ENCODE peak calls at places on chromosomes 12 and 14, in nine cellular contexts. G, L, V, K, H, Q, R, D and F are unnamed samples.

GRCh38 chr12:114682920-114683708 is 861 bp downstream of the TBX3 start:
- DNase-seq in G (peak; percentile 28), L (no peak), D (peak; percentile 55), V (no peak), H (no peak), K (no peak), R (no peak), Q (no peak), F (no peak)

GRCh38 chr12:106140223-106140986 is 1.7 kb upstream of the NUAK1 start:
- DNase-seq in K (peak; percentile 44), G (no peak), L (no peak), R (no peak), Q (no peak), H (no peak), V (no peak), D (no peak), F (no peak)

GRCh38 chr12:121248611-121249010 is 38.7 kb downstream of the P2RX4 start:
- DNase-seq in Q (no peak), D (no peak), H (no peak), K (no peak), G (no peak), V (no peak), R (no peak), L (no peak), F (no peak)

GRCh38 chr14:103527408-103528157 is 1.4 kb upstream of the TRMT61A start:
- DNase-seq in Q (no peak), D (no peak), L (no peak), R (no peak), G (no peak), K (no peak), V (no peak), H (no peak), F (no peak)

GRCh38 chr12:98997899-98998298 is 352.8 kb downstream of the APAF1 start:
- DNase-seq in R (no peak), H (no peak), L (no peak), K (no peak), G (no peak), D (no peak), Q (no peak), V (no peak), F (no peak)

GRCh38 chr12:23014749-23015148 is 389.8 kb downstream of the ETNK1 start:
- DNase-seq in H (no peak), G (no peak), K (no peak), V (no peak), D (no peak), L (no peak), R (no peak), Q (no peak), F (no peak)

GRCh38 chr14:35533357-35534129 is 421 bp upstream of the INSM2 start:
- DNase-seq in R (peak; percentile 83), V (peak; percentile 79), K (no peak), G (peak; percentile 71), D (no peak), L (no peak), H (peak; percentile 49), Q (peak; percentile 78), F (peak; percentile 51)

GRCh38 chr14:28661171-28661772 is 105.3 kb upstream of the FOXG1 start:
- DNase-seq in R (no peak), G (no peak), Q (no peak), D (no peak), L (no peak), H (no peak), V (no peak), K (no peak), F (no peak)

GRCh38 chr14:99605299-99605961 is 1.4 kb upstream of the CCDC85C start:
- DNase-seq in L (peak; percentile 75), G (peak; percentile 64), D (peak; percentile 60), Q (peak; percentile 79), H (peak; percentile 59), V (peak; percentile 91), K (peak; percentile 67), R (peak; percentile 84), F (peak; percentile 68)

GRCh38 chr14:103803661-103804060 is 43.7 kb downstream of the PPP1R13B start:
- DNase-seq in R (no peak), V (no peak), G (no peak), L (no peak), H (no peak), D (no peak), K (no peak), Q (no peak), F (no peak)

GRCh38 chr12:65508281-65509035 is 230.0 kb downstream of the MSRB3 start:
- DNase-seq in K (no peak), Q (no peak), D (no peak), L (no peak), V (no peak), G (no peak), H (no peak), R (no peak), F (no peak)

GRCh38 chr12:47818701-47819543 is 781 bp downstream of the HDAC7 start:
- DNase-seq in L (no peak), H (peak; percentile 81), K (peak; percentile 65), D (peak; percentile 75), Q (peak; percentile 59), R (peak; percentile 83), G (peak; percentile 79), V (peak; percentile 69), F (peak; percentile 71)

GRCh38 chr12:11607313-11608081 is 42.0 kb upstream of the ETV6 start:
- DNase-seq in Q (no peak), L (no peak), G (peak; percentile 26), K (no peak), V (no peak), D (no peak), R (no peak), H (no peak), F (no peak)

GRCh38 chr14:91418387-91419043 is 895 bp upstream of the CCDC88C start:
- DNase-seq in L (peak; percentile 81), D (peak; percentile 37), Q (peak; percentile 69), V (peak; percentile 84), K (peak; percentile 45), H (peak; percentile 66), G (no peak), R (peak; percentile 97), F (peak; percentile 58)

GRCh38 chr12:85877459-85877858 is 3.4 kb downstream of the NTS start:
- DNase-seq in K (no peak), G (no peak), L (no peak), D (no peak), H (no peak), V (no peak), Q (no peak), R (no peak), F (no peak)

GRCh38 chr14:35287481-35288013 is 4.6 kb upstream of the PSMA6 start:
- DNase-seq in Q (no peak), G (no peak), D (no peak), L (no peak), R (peak; percentile 70), K (no peak), H (no peak), V (no peak), F (no peak)

GRCh38 chr12:56753566-56753965 is 1.4 kb upstream of the PRIM1 start:
- DNase-seq in Q (no peak), L (no peak), V (no peak), K (no peak), D (no peak), R (no peak), G (no peak), H (no peak), F (no peak)

GRCh38 chr14:100130471-100130870 is 29.0 kb downstream of the DEGS2 start:
- DNase-seq in G (no peak), R (no peak), H (no peak), L (no peak), V (no peak), K (no peak), Q (no peak), D (no peak), F (no peak)

GRCh38 chr14:92974541-92975345 is 51.8 kb downstream of the CHGA start:
- DNase-seq in L (no peak), H (peak; percentile 13), D (no peak), Q (no peak), R (no peak), K (no peak), V (no peak), G (no peak), F (no peak)

GRCh38 chr14:69582207-69582606 is 7.5 kb upstream of the CCDC177 start:
- DNase-seq in L (no peak), V (no peak), D (no peak), H (no peak), K (no peak), R (no peak), G (no peak), Q (no peak), F (no peak)

GRCh38 chr12:32366704-32367103 is 32.7 kb upstream of the FGD4 start:
- DNase-seq in Q (no peak), R (no peak), L (no peak), H (no peak), G (peak; percentile 23), V (no peak), K (no peak), D (no peak), F (no peak)

GRCh38 chr12:121224591-121224990 is 14.7 kb downstream of the P2RX4 start:
- DNase-seq in K (no peak), V (peak; percentile 84), D (peak; percentile 65), L (peak; percentile 48), R (no peak), Q (no peak), H (no peak), G (no peak), F (no peak)

GRCh38 chr12:88579572-88579940 is 715 bp downstream of the KITLG start:
- DNase-seq in Q (peak; percentile 41), R (no peak), D (peak; percentile 44), V (no peak), L (no peak), G (no peak), H (peak; percentile 42), K (peak; percentile 44), F (peak; percentile 27)

GRCh38 chr14:64196668-64197411 is 97.3 kb downstream of the ESR2 start:
- DNase-seq in G (no peak), Q (peak; percentile 84), K (no peak), D (peak; percentile 71), R (no peak), H (peak; percentile 51), L (no peak), V (no peak), F (peak; percentile 86)

GRCh38 chr12:133023566-133023965 is 13.7 kb upstream of the ZNF84 start:
- DNase-seq in Q (no peak), V (no peak), K (no peak), D (no peak), H (no peak), L (no peak), R (no peak), G (no peak), F (no peak)

GRCh38 chr12:55705802-55706402 is 1.8 kb downstream of the ITGA7 start:
- DNase-seq in G (peak; percentile 61), L (no peak), D (no peak), R (no peak), Q (no peak), H (no peak), V (peak; percentile 44), K (no peak), F (no peak)

GRCh38 chr12:7046383-7047143 is 14.0 kb upstream of the C1S start:
- DNase-seq in R (no peak), D (no peak), V (no peak), Q (no peak), H (no peak), G (no peak), L (no peak), K (no peak), F (no peak)

GRCh38 chr12:108838194-108839010 is 19.0 kb downstream of the SSH1 start:
- DNase-seq in H (peak; percentile 89), G (no peak), R (peak; percentile 88), K (peak; percentile 90), Q (peak; percentile 51), D (peak; percentile 67), L (no peak), V (peak; percentile 77), F (peak; percentile 70)

GRCh38 chr12:14618990-14619389 is 51.3 kb upstream of the PLBD1 start:
- DNase-seq in D (no peak), Q (no peak), G (no peak), L (no peak), V (no peak), K (no peak), R (no peak), H (no peak), F (peak; percentile 40)

GRCh38 chr12:6567112-6567680 is 895 bp downstream of the NOP2 start:
- DNase-seq in L (no peak), H (no peak), K (no peak), Q (no peak), G (no peak), D (no peak), V (no peak), R (no peak), F (no peak)

GRCh38 chr12:121930862-121931261 is 12.5 kb downstream of the CFAP251 start:
- DNase-seq in V (no peak), R (no peak), D (no peak), K (no peak), H (no peak), L (no peak), Q (no peak), G (peak; percentile 23), F (no peak)